ENCODE peak calls at places on chromosomes 4 and X, in five cellular contexts. One of them, this sample, is unnamed.

GRCh38 chr4:185966549-185966948 is 102.4 kb upstream of the TLR3 start:
- DNase-seq in HCT116: no peak
- DNase-seq in adrenal gland: no peak
- DNase-seq in stomach: no peak
- DNase-seq in A549: no peak
- DNase-seq in this sample: no peak

GRCh38 chr4:99856166-99856565 is 38.1 kb downstream of the LAMTOR3 start:
- DNase-seq in HCT116: peak
- DNase-seq in adrenal gland: no peak
- DNase-seq in stomach: no peak
- DNase-seq in A549: no peak
- DNase-seq in this sample: peak

GRCh38 chrX:13693341-13693871 is 4.5 kb downstream of the RAB9A start:
- DNase-seq in HCT116: no peak
- DNase-seq in adrenal gland: no peak
- DNase-seq in stomach: no peak
- DNase-seq in A549: no peak
- DNase-seq in this sample: no peak

GRCh38 chr4:61200195-61200990 is at the start of gene ADGRL3:
- DNase-seq in HCT116: no peak
- DNase-seq in adrenal gland: peak
- DNase-seq in stomach: no peak
- DNase-seq in A549: no peak
- DNase-seq in this sample: no peak

GRCh38 chr4:140168474-140168873 is 14.5 kb upstream of the MAML3 start:
- DNase-seq in HCT116: no peak
- DNase-seq in adrenal gland: no peak
- DNase-seq in stomach: no peak
- DNase-seq in A549: no peak
- DNase-seq in this sample: no peak

GRCh38 chrX:33726281-33727160 is 405.6 kb downstream of the FAM47A start:
- DNase-seq in HCT116: no peak
- DNase-seq in adrenal gland: no peak
- DNase-seq in stomach: no peak
- DNase-seq in A549: no peak
- DNase-seq in this sample: no peak

GRCh38 chr4:32435320-32435719 is 1715.2 kb downstream of the PCDH7 start:
- DNase-seq in HCT116: no peak
- DNase-seq in adrenal gland: no peak
- DNase-seq in stomach: no peak
- DNase-seq in A549: no peak
- DNase-seq in this sample: no peak

GRCh38 chrX:41258281-41258680 is 75.7 kb upstream of the DDX3X start:
- DNase-seq in HCT116: no peak
- DNase-seq in adrenal gland: no peak
- DNase-seq in stomach: no peak
- DNase-seq in A549: no peak
- DNase-seq in this sample: no peak

GRCh38 chrX:119734897-119735339 is 23.5 kb upstream of the SOWAHD start:
- DNase-seq in HCT116: no peak
- DNase-seq in adrenal gland: no peak
- DNase-seq in stomach: peak
- DNase-seq in A549: no peak
- DNase-seq in this sample: no peak

GRCh38 chr4:165844151-165844550 is 28.9 kb upstream of the TLL1 start:
- DNase-seq in HCT116: no peak
- DNase-seq in adrenal gland: no peak
- DNase-seq in stomach: no peak
- DNase-seq in A549: no peak
- DNase-seq in this sample: no peak

GRCh38 chrX:140766024-140766611 is 56.6 kb downstream of the LINC00632 start:
- DNase-seq in HCT116: no peak
- DNase-seq in adrenal gland: peak
- DNase-seq in stomach: peak
- DNase-seq in A549: no peak
- DNase-seq in this sample: peak

GRCh38 chr4:10866691-10867090 is 182.1 kb upstream of the CLNK start:
- DNase-seq in HCT116: no peak
- DNase-seq in adrenal gland: no peak
- DNase-seq in stomach: no peak
- DNase-seq in A549: no peak
- DNase-seq in this sample: no peak

GRCh38 chr4:2254665-2255500 is 7.0 kb downstream of the MXD4 start:
- DNase-seq in HCT116: no peak
- DNase-seq in adrenal gland: no peak
- DNase-seq in stomach: peak
- DNase-seq in A549: no peak
- DNase-seq in this sample: no peak

GRCh38 chr4:107870916-107871786 is 46.4 kb downstream of the SGMS2 start:
- DNase-seq in HCT116: no peak
- DNase-seq in adrenal gland: no peak
- DNase-seq in stomach: no peak
- DNase-seq in A549: no peak
- DNase-seq in this sample: no peak

GRCh38 chr4:62816566-62816965 is 1592.7 kb downstream of the TECRL start:
- DNase-seq in HCT116: no peak
- DNase-seq in adrenal gland: no peak
- DNase-seq in stomach: no peak
- DNase-seq in A549: no peak
- DNase-seq in this sample: no peak

GRCh38 chr4:11073621-11074051 is 355.1 kb downstream of the HS3ST1 start:
- DNase-seq in HCT116: no peak
- DNase-seq in adrenal gland: no peak
- DNase-seq in stomach: no peak
- DNase-seq in A549: no peak
- DNase-seq in this sample: no peak

GRCh38 chr4:111475001-111475400 is 670.3 kb upstream of the FAM241A start:
- DNase-seq in HCT116: peak
- DNase-seq in adrenal gland: no peak
- DNase-seq in stomach: no peak
- DNase-seq in A549: no peak
- DNase-seq in this sample: no peak

GRCh38 chr4:52883183-52883621 is 21.1 kb downstream of the RASL11B start:
- DNase-seq in HCT116: no peak
- DNase-seq in adrenal gland: no peak
- DNase-seq in stomach: no peak
- DNase-seq in A549: no peak
- DNase-seq in this sample: no peak

GRCh38 chr4:81257021-81257420 is 42.0 kb upstream of the PRKG2 start:
- DNase-seq in HCT116: no peak
- DNase-seq in adrenal gland: no peak
- DNase-seq in stomach: no peak
- DNase-seq in A549: no peak
- DNase-seq in this sample: no peak

GRCh38 chr4:169440446-169440845 is 169.7 kb upstream of the SH3RF1 start:
- DNase-seq in HCT116: no peak
- DNase-seq in adrenal gland: no peak
- DNase-seq in stomach: no peak
- DNase-seq in A549: no peak
- DNase-seq in this sample: no peak

GRCh38 chr4:1278336-1278670 is 11.4 kb upstream of the MAEA start:
- DNase-seq in HCT116: peak
- DNase-seq in adrenal gland: no peak
- DNase-seq in stomach: no peak
- DNase-seq in A549: peak
- DNase-seq in this sample: no peak

GRCh38 chr4:185128272-185129119 is 14.6 kb upstream of the SLC25A4 start:
- DNase-seq in HCT116: no peak
- DNase-seq in adrenal gland: peak
- DNase-seq in stomach: no peak
- DNase-seq in A549: peak
- DNase-seq in this sample: peak

GRCh38 chrX:110966839-110967238 is 129.2 kb upstream of the PAK3 start:
- DNase-seq in HCT116: no peak
- DNase-seq in adrenal gland: no peak
- DNase-seq in stomach: no peak
- DNase-seq in A549: no peak
- DNase-seq in this sample: no peak

GRCh38 chr4:68907230-68907629 is 44.4 kb downstream of the UGT2A3 start:
- DNase-seq in HCT116: no peak
- DNase-seq in adrenal gland: no peak
- DNase-seq in stomach: no peak
- DNase-seq in A549: no peak
- DNase-seq in this sample: no peak

GRCh38 chr4:68905598-68906237 is 45.9 kb downstream of the UGT2A3 start:
- DNase-seq in HCT116: no peak
- DNase-seq in adrenal gland: no peak
- DNase-seq in stomach: peak
- DNase-seq in A549: no peak
- DNase-seq in this sample: no peak

GRCh38 chr4:68907788-68908700 is 43.6 kb downstream of the UGT2A3 start:
- DNase-seq in HCT116: no peak
- DNase-seq in adrenal gland: no peak
- DNase-seq in stomach: no peak
- DNase-seq in A549: no peak
- DNase-seq in this sample: no peak

GRCh38 chr4:68904786-68905185 is 46.8 kb downstream of the UGT2A3 start:
- DNase-seq in HCT116: no peak
- DNase-seq in adrenal gland: no peak
- DNase-seq in stomach: no peak
- DNase-seq in A549: no peak
- DNase-seq in this sample: no peak

GRCh38 chr4:68906238-68907137 is 45.1 kb downstream of the UGT2A3 start:
- DNase-seq in HCT116: no peak
- DNase-seq in adrenal gland: no peak
- DNase-seq in stomach: no peak
- DNase-seq in A549: no peak
- DNase-seq in this sample: no peak
- TF ChIP-seq POLR2A in HCT116: no peak
- TF ChIP-seq POLR2A in adrenal gland: no peak
- TF ChIP-seq POLR2A in stomach: no peak
- TF ChIP-seq POLR2A in A549: no peak
- TF ChIP-seq POLR2A in this sample: no peak

GRCh38 chr4:48197643-48198237 is 63.7 kb upstream of the TXK start:
- DNase-seq in HCT116: no peak
- DNase-seq in adrenal gland: no peak
- DNase-seq in stomach: no peak
- DNase-seq in A549: no peak
- DNase-seq in this sample: peak

GRCh38 chr4:48196758-48197504 is 62.9 kb upstream of the TXK start:
- DNase-seq in HCT116: no peak
- DNase-seq in adrenal gland: no peak
- DNase-seq in stomach: no peak
- DNase-seq in A549: no peak
- DNase-seq in this sample: no peak

GRCh38 chr4:48193921-48194320 is 59.9 kb upstream of the TXK start:
- DNase-seq in HCT116: no peak
- DNase-seq in adrenal gland: no peak
- DNase-seq in stomach: no peak
- DNase-seq in A549: no peak
- DNase-seq in this sample: peak

GRCh38 chr4:48194986-48195773 is 61.1 kb upstream of the TXK start:
- DNase-seq in HCT116: no peak
- DNase-seq in adrenal gland: no peak
- DNase-seq in stomach: no peak
- DNase-seq in A549: no peak
- DNase-seq in this sample: peak

DNA sequence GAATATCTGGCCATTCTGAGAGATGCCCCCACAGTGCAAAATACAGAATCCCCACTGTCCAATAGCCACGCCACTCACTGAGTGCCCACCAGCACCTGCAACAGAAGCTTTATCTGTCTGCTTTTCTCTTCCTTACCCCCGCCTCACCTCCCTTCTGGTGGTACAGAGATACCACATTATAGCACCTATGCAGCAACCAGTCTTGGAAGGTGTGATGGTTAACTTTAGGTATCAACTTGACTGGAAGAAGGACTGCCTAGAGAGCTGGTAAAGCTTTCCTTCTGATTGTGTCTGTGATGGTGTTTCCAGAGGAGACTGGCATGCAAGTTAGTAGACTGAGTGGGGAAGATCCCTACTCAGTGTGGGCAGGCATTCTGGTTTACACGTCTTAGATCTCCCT is 61.8 kb upstream of the TXK start:
- DNase-seq in HCT116: no peak
- DNase-seq in adrenal gland: no peak
- DNase-seq in stomach: no peak
- DNase-seq in A549: no peak
- DNase-seq in this sample: no peak
- TF ChIP-seq POLR2A in HCT116: no peak
- TF ChIP-seq POLR2A in adrenal gland: no peak
- TF ChIP-seq POLR2A in stomach: no peak
- TF ChIP-seq POLR2A in A549: no peak
- TF ChIP-seq POLR2A in this sample: no peak

GRCh38 chr4:119025916-119026661 is 109.5 kb upstream of the MYOZ2 start:
- DNase-seq in HCT116: peak
- DNase-seq in adrenal gland: no peak
- DNase-seq in stomach: no peak
- DNase-seq in A549: peak
- DNase-seq in this sample: no peak

GRCh38 chr4:119026662-119027444 is 108.8 kb upstream of the MYOZ2 start:
- DNase-seq in HCT116: no peak
- DNase-seq in adrenal gland: no peak
- DNase-seq in stomach: no peak
- DNase-seq in A549: peak
- DNase-seq in this sample: no peak

GRCh38 chr4:119029847-119030535 is 105.6 kb upstream of the MYOZ2 start:
- DNase-seq in HCT116: no peak
- DNase-seq in adrenal gland: no peak
- DNase-seq in stomach: no peak
- DNase-seq in A549: no peak
- DNase-seq in this sample: no peak

GRCh38 chr4:119028296-119028695 is 107.3 kb upstream of the MYOZ2 start:
- DNase-seq in HCT116: no peak
- DNase-seq in adrenal gland: no peak
- DNase-seq in stomach: no peak
- DNase-seq in A549: no peak
- DNase-seq in this sample: no peak

GRCh38 chr4:119027815-119028214 is 107.8 kb upstream of the MYOZ2 start:
- DNase-seq in HCT116: no peak
- DNase-seq in adrenal gland: no peak
- DNase-seq in stomach: no peak
- DNase-seq in A549: no peak
- DNase-seq in this sample: no peak
- TF ChIP-seq POLR2A in HCT116: no peak
- TF ChIP-seq POLR2A in adrenal gland: no peak
- TF ChIP-seq POLR2A in stomach: no peak
- TF ChIP-seq POLR2A in A549: no peak
- TF ChIP-seq POLR2A in this sample: no peak

DNA sequence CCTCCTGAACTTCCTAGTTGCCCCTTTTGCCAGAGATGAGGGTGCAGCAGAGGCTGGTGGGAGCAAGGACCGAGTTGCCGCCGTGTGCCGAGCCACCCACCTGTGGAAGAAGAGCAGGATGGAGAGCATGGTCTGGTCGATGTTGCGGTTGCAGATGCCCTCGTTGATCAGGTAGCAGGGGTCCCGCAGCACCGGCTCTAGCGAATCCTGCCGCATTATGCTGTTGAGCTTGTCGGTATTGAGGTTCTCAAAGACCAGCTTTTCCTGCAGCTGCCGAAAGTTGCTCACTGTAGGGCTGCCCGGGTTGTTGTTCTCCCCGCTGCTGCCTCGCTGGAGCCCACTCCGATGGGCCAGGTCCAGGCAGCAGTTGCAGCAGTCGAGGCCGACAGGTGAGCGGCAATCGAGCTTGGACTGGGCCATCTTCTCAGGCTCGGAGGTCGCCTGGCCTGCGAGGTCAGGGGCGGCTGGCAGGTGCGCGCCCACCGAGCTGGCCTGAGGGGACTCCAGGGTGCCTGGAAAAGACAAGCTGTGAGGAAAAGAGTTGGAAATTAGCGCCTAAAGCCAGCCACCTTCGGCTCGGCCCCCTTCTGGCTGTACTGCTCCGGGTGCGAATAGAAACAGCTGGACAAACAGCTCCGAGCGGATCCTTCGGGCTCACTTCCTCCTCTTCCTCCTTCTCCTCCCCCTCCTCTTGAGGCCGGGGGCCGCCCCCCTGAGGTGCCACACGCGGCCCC is 420 bp downstream of the TSC22D3 start:
- DNase-seq in HCT116: no peak
- DNase-seq in adrenal gland: no peak
- DNase-seq in stomach: no peak
- DNase-seq in A549: peak
- DNase-seq in this sample: no peak
- TF ChIP-seq POLR2A in HCT116: no peak
- TF ChIP-seq POLR2A in adrenal gland: no peak
- TF ChIP-seq POLR2A in stomach: no peak
- TF ChIP-seq POLR2A in A549: no peak
- TF ChIP-seq POLR2A in this sample: no peak

This sample was measured in erythroblast.